ENCODE peak calls at places on chromosomes 12 and 14, in five cellular contexts. G, U, C, D and W are unnamed samples.

GRCh38 chr12:29944269-29945000 is 160.7 kb upstream of the TMTC1 start:
- DNase-seq in G (no peak), C (peak), U (no peak), D (no peak), W (no peak)

GRCh38 chr14:89027097-89027740 is 202.8 kb downstream of the TTC8 start:
- DNase-seq in U (peak), C (peak), D (peak), G (peak), W (peak)

GRCh38 chr14:96581902-96582640 is 79.9 kb downstream of the PAPOLA start:
- DNase-seq in U (no peak), G (no peak), D (no peak), C (no peak), W (no peak)

GRCh38 chr14:34324363-34324795 is 137.7 kb downstream of the SPTSSA start:
- DNase-seq in U (no peak), D (peak), G (no peak), C (peak), W (peak)

GRCh38 chr12:6871052-6871957 is 1.8 kb downstream of the SPSB2 start:
- DNase-seq in G (no peak), D (no peak), U (no peak), C (no peak), W (no peak)

GRCh38 chr14:98984719-98985041 is 287.3 kb downstream of the BCL11B start:
- DNase-seq in C (no peak), G (no peak), U (no peak), D (no peak), W (no peak)

GRCh38 chr12:111161898-111162297 is 207.0 kb downstream of the PHETA1 start:
- DNase-seq in U (no peak), D (no peak), C (no peak), G (no peak), W (no peak)

GRCh38 chr14:29240046-29240445 is 473.5 kb downstream of the FOXG1 start:
- DNase-seq in C (peak), U (no peak), D (no peak), G (no peak), W (no peak)

GRCh38 chr14:101058571-101058970 is 155.0 kb upstream of the RTL1 start:
- DNase-seq in C (peak), D (no peak), G (no peak), U (no peak), W (no peak)

GRCh38 chr12:129335773-129336172 is 482.5 kb downstream of the GLT1D1 start:
- DNase-seq in C (no peak), U (no peak), G (no peak), D (no peak), W (no peak)

GRCh38 chr14:35244542-35244941 is 47.6 kb upstream of the PSMA6 start:
- DNase-seq in U (no peak), C (no peak), G (no peak), D (no peak), W (no peak)

GRCh38 chr14:83556746-83557460 is 1973.0 kb upstream of the FLRT2 start:
- DNase-seq in U (no peak), G (no peak), D (no peak), C (peak), W (peak)

GRCh38 chr14:56855891-56856461 is 45.7 kb upstream of the OTX2 start:
- DNase-seq in U (no peak), G (no peak), C (no peak), D (no peak), W (no peak)

GRCh38 chr14:50064993-50065392 is 51.4 kb downstream of the VCPKMT start:
- DNase-seq in D (no peak), G (no peak), U (no peak), C (no peak), W (no peak)

GRCh38 chr14:33602396-33602795 is 348.5 kb downstream of the EGLN3 start:
- DNase-seq in D (no peak), U (no peak), G (no peak), C (no peak), W (no peak)

GRCh38 chr14:77026930-77027537 is 1.5 kb downstream of the IRF2BPL start:
- DNase-seq in U (peak), G (peak), C (peak), D (peak), W (no peak)

GRCh38 chr14:104688755-104689619 is at the start of gene INF2:
- DNase-seq in C (peak), G (peak), U (peak), D (peak), W (peak)

GRCh38 chr12:129901256-129901655 is 2.6 kb downstream of the TMEM132D start:
- DNase-seq in G (no peak), U (no peak), C (no peak), D (no peak), W (no peak)

GRCh38 chr14:61973981-61974380 is 211.8 kb downstream of the SNAPC1 start:
- DNase-seq in C (peak), U (no peak), D (no peak), G (no peak), W (no peak)

GRCh38 chr12:10562306-10562933 is 51.0 kb downstream of the MAGOHB start:
- DNase-seq in G (peak), D (peak), U (no peak), C (peak), W (peak)

GRCh38 chr12:51631591-51631990 is 40.6 kb downstream of the SCN8A start:
- DNase-seq in G (no peak), C (peak), U (no peak), D (no peak), W (no peak)

GRCh38 chr12:32877670-32878459 is 18.7 kb downstream of the PKP2 start:
- DNase-seq in C (peak), U (no peak), D (peak), G (no peak), W (no peak)

GRCh38 chr12:93022603-93023340 is 93.7 kb upstream of the EEA1 start:
- DNase-seq in C (no peak), U (no peak), G (no peak), D (no peak), W (no peak)

GRCh38 chr14:60652674-60653387 is 3.6 kb upstream of the SIX1 start:
- DNase-seq in U (no peak), D (peak), C (no peak), G (no peak), W (no peak)

GRCh38 chr14:38350102-38350501 is 94.2 kb upstream of the CLEC14A start:
- DNase-seq in D (no peak), U (no peak), C (no peak), G (no peak), W (no peak)

GRCh38 chr14:97459180-97459579 is 662.0 kb downstream of the VRK1 start:
- DNase-seq in C (no peak), U (no peak), D (no peak), G (no peak), W (no peak)

GRCh38 chr12:98399532-98399931 is 115.9 kb upstream of the TMPO start:
- DNase-seq in C (peak), U (no peak), G (no peak), D (no peak), W (peak)

GRCh38 chr12:52630609-52631200 is 12.3 kb upstream of the KRT73 start:
- DNase-seq in U (no peak), D (no peak), C (no peak), G (no peak), W (no peak)

GRCh38 chr14:74582910-74583581 is 29.0 kb downstream of the LTBP2 start:
- DNase-seq in C (peak), D (no peak), U (no peak), G (no peak), W (no peak)

GRCh38 chr12:109538191-109538863 is 35.0 kb downstream of the MMAB start:
- DNase-seq in G (no peak), C (peak), D (no peak), U (no peak), W (no peak)

GRCh38 chr12:25583545-25583944 is 30.5 kb upstream of the LMNTD1 start:
- DNase-seq in D (no peak), G (no peak), U (peak), C (peak), W (no peak)

GRCh38 chr12:119910586-119910985 is 33.5 kb upstream of the CIT start:
- DNase-seq in U (no peak), D (no peak), C (no peak), G (no peak), W (no peak)

GRCh38 chr12:3328571-3328970 is 162.4 kb upstream of the PRMT8 start:
- DNase-seq in D (no peak), U (no peak), G (no peak), C (no peak), W (no peak)

GRCh38 chr12:92608418-92609091 is 94.2 kb upstream of the PLEKHG7 start:
- DNase-seq in D (peak), U (no peak), G (no peak), C (peak), W (peak)

GRCh38 chr12:12024958-12025682 is 45.6 kb upstream of the BCL2L14 start:
- DNase-seq in D (no peak), C (no peak), U (no peak), G (no peak), W (no peak)

GRCh38 chr14:54712371-54712998 is 145.6 kb downstream of the SAMD4A start:
- DNase-seq in U (no peak), G (no peak), C (peak), D (no peak), W (no peak)

GRCh38 chr14:96055065-96055752 is 16.0 kb downstream of the C14orf132 start:
- DNase-seq in U (no peak), G (no peak), C (no peak), D (no peak), W (no peak)

GRCh38 chr14:39302124-39302810 is 68.6 kb downstream of the MIA2 start:
- DNase-seq in D (no peak), G (no peak), C (no peak), U (no peak), W (no peak)

GRCh38 chr14:77892381-77892871 is 92.5 kb downstream of the ADCK1 start:
- DNase-seq in C (peak), G (no peak), D (no peak), U (no peak), W (no peak)